ENCODE peak calls at places on chromosomes 3 and 15, in nine cellular contexts. K is mesothelial cell of epicardium, I is body of pancreas, A is fibroblast of pulmonary artery, O is breast epithelium, Q is heart right ventricle, Y is lower leg skin, W is psoas muscle, L is pancreas. C is an unnamed sample.

GRCh38 chr3:8985876-8986275 is 22.6 kb upstream of the RAD18 start:
- DNase-seq in K (no peak), I (no peak), A (no peak), O (no peak), Q (no peak), Y (no peak), W (no peak), L (no peak), C (no peak)

GRCh38 chr3:112308151-112308911 is 14.3 kb upstream of the SLC9C1 start:
- DNase-seq in K (no peak), I (peak), A (peak), O (no peak), Q (no peak), Y (no peak), W (no peak), L (no peak), C (no peak)

GRCh38 chr15:80241508-80241907 is 10.5 kb downstream of the CTXND1 start:
- DNase-seq in K (no peak), I (no peak), A (no peak), O (no peak), Q (no peak), Y (no peak), W (no peak), L (no peak), C (no peak)

GRCh38 chr15:75720787-75721461 is 8.3 kb upstream of the CSPG4 start:
- DNase-seq in K (no peak), I (peak), A (peak), O (peak), Q (peak), Y (no peak), W (peak), L (peak), C (no peak)

GRCh38 chr3:27535809-27536392 is 51.7 kb upstream of the SLC4A7 start:
- DNase-seq in K (no peak), I (no peak), A (peak), O (no peak), Q (no peak), Y (no peak), W (no peak), L (no peak), C (no peak)

GRCh38 chr3:143851331-143852017 is 3.2 kb upstream of the SLC9A9 start:
- DNase-seq in K (no peak), I (no peak), A (no peak), O (no peak), Q (no peak), Y (peak), W (no peak), L (no peak), C (no peak)

GRCh38 chr3:122794779-122795673 is at the start of gene SLC49A4:
- DNase-seq in K (peak), I (peak), A (peak), O (peak), Q (peak), Y (peak), W (peak), L (peak), C (peak)

GRCh38 chr3:58117561-58118305 is 93.0 kb downstream of the DNASE1L3 start:
- DNase-seq in K (no peak), I (peak), A (peak), O (peak), Q (no peak), Y (no peak), W (no peak), L (peak), C (no peak)

GRCh38 chr15:99441427-99441766 is 124.4 kb upstream of the MEF2A start:
- DNase-seq in K (no peak), I (no peak), A (no peak), O (no peak), Q (no peak), Y (no peak), W (no peak), L (no peak), C (no peak)

GRCh38 chr3:178078933-178079332 is 457.3 kb upstream of the KCNMB2 start:
- DNase-seq in K (no peak), I (peak), A (peak), O (peak), Q (no peak), Y (no peak), W (no peak), L (no peak), C (no peak)

GRCh38 chr15:50247819-50248650 is 17.5 kb downstream of the HDC start:
- DNase-seq in K (peak), I (peak), A (no peak), O (no peak), Q (no peak), Y (peak), W (no peak), L (no peak), C (peak)

GRCh38 chr3:185728630-185729334 is 96.1 kb downstream of the IGF2BP2 start:
- DNase-seq in K (no peak), I (no peak), A (peak), O (no peak), Q (no peak), Y (no peak), W (no peak), L (no peak), C (no peak)

GRCh38 chr15:77034620-77035467 is 36.1 kb downstream of the TSPAN3 start:
- DNase-seq in K (peak), I (peak), A (peak), O (no peak), Q (peak), Y (no peak), W (peak), L (peak), C (peak)

GRCh38 chr3:189773056-189773455 is 141.9 kb downstream of the TP63 start:
- DNase-seq in K (no peak), I (no peak), A (peak), O (no peak), Q (no peak), Y (no peak), W (no peak), L (no peak), C (no peak)

GRCh38 chr15:78272326-78272725 is 8.0 kb downstream of the DNAJA4 start:
- DNase-seq in K (no peak), I (no peak), A (no peak), O (no peak), Q (no peak), Y (no peak), W (no peak), L (no peak), C (no peak)

GRCh38 chr3:3665961-3666640 is 133.1 kb upstream of the LRRN1 start:
- DNase-seq in K (no peak), I (no peak), A (no peak), O (no peak), Q (peak), Y (no peak), W (peak), L (no peak), C (no peak)

GRCh38 chr3:14806641-14807263 is 12.0 kb upstream of the FGD5 start:
- DNase-seq in K (no peak), I (no peak), A (peak), O (no peak), Q (no peak), Y (no peak), W (peak), L (no peak), C (no peak)

GRCh38 chr3:159732172-159733111 is 256.2 kb upstream of the IL12A start:
- DNase-seq in K (no peak), I (no peak), A (peak), O (peak), Q (no peak), Y (no peak), W (no peak), L (no peak), C (no peak)

GRCh38 chr3:127114337-127115070 is 78.4 kb upstream of the PRR23E start:
- DNase-seq in K (no peak), I (no peak), A (no peak), O (no peak), Q (no peak), Y (no peak), W (no peak), L (no peak), C (no peak)
- TF ChIP-seq CTCF in K (no peak), I (no peak), A (no peak), O (no peak), Q (no peak), Y (no peak), W (no peak), L (no peak), C (no peak)

GRCh38 chr3:15812183-15812582 is 14.4 kb upstream of the ANKRD28 start:
- DNase-seq in K (no peak), I (no peak), A (peak), O (no peak), Q (no peak), Y (no peak), W (no peak), L (no peak), C (no peak)
- TF ChIP-seq CTCF in K (peak), I (peak), A (peak), O (no peak), Q (peak), Y (no peak), W (peak), L (no peak), C (peak)

GRCh38 chr15:60507596-60508424 is 28.9 kb upstream of the ICE2 start:
- DNase-seq in K (no peak), I (peak), A (peak), O (peak), Q (no peak), Y (peak), W (no peak), L (peak), C (no peak)
- TF ChIP-seq CTCF in K (peak), I (peak), A (peak), O (peak), Q (peak), Y (no peak), W (peak), L (peak), C (peak)

GRCh38 chr3:140128217-140129137 is 193.5 kb downstream of the CLSTN2 start:
- DNase-seq in K (no peak), I (peak), A (peak), O (no peak), Q (peak), Y (no peak), W (peak), L (peak), C (no peak)
- TF ChIP-seq CTCF in K (no peak), I (peak), A (peak), O (no peak), Q (peak), Y (no peak), W (peak), L (peak), C (no peak)

DNA sequence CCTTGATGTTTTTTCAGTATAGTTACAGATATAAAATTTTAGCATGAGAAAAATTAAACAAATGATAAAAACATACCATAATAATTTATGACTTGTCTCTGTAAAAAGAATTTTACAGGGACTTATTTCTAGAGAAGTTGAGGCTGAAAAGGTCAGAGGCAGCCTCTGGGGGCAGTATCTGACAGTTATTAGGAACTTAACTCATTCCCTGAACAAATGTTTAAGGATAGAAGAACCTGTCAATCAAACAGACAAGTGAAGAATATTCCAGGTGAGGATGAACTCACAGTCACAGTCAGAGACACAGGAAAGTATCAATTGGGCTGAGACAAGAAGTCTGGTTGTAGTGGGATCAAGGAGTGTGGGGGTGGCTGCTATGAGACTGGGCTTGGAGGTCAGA is 7.3 kb downstream of the MYLK start:
- DNase-seq in K (no peak), I (no peak), A (no peak), O (no peak), Q (no peak), Y (no peak), W (no peak), L (no peak), C (no peak)
- TF ChIP-seq CTCF in K (no peak), I (peak), A (peak), O (no peak), Q (no peak), Y (no peak), W (no peak), L (no peak), C (no peak)

DNA sequence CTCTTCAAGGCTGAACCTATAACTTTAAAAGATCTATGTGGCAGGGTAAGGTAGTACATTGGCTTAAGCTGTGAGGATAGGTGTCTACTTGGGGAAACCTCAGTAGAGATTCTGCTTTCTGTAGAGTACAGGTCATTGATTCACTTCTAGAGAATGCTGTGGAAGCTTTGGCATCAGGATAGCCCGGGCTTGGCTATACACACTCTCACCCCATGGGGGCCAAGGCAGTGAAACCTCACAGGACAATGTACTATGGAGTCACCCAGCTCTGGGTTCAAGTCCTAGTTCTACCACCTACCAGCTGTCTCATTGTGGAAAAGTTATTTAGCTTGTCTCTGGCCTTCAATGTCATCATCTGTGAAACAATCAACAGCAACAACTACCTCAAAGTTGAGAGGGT is 9.0 kb downstream of the MTFMT start:
- DNase-seq in K (no peak), I (no peak), A (no peak), O (no peak), Q (no peak), Y (no peak), W (no peak), L (no peak), C (no peak)
- TF ChIP-seq CTCF in K (no peak), I (no peak), A (no peak), O (no peak), Q (no peak), Y (no peak), W (no peak), L (no peak), C (no peak)

GRCh38 chr3:74447221-74447620 is 167.2 kb downstream of the CNTN3 start:
- DNase-seq in K (no peak), I (no peak), A (no peak), O (no peak), Q (no peak), Y (no peak), W (no peak), L (no peak), C (no peak)
- TF ChIP-seq CTCF in K (no peak), I (no peak), A (no peak), O (no peak), Q (no peak), Y (no peak), W (no peak), L (no peak), C (no peak)

GRCh38 chr3:156472150-156472549 is 82.8 kb downstream of the SSR3 start:
- DNase-seq in K (no peak), I (no peak), A (no peak), O (no peak), Q (no peak), Y (no peak), W (no peak), L (no peak), C (no peak)
- TF ChIP-seq CTCF in K (no peak), I (no peak), A (no peak), O (no peak), Q (no peak), Y (no peak), W (no peak), L (no peak), C (no peak)

GRCh38 chr15:51366911-51367310 is 25.5 kb downstream of the GLDN start:
- DNase-seq in K (no peak), I (peak), A (peak), O (peak), Q (no peak), Y (peak), W (no peak), L (peak), C (no peak)
- TF ChIP-seq CTCF in K (no peak), I (no peak), A (peak), O (no peak), Q (no peak), Y (no peak), W (no peak), L (no peak), C (no peak)

C was measured in natural killer cell.